ENCODE peak calls at places on chromosomes 11 and 22, in seven cellular contexts. H is CD8-positive, alpha-beta T cell; J is AG08395; X is GM04504; T is NCI-H1417 treated with DMSO at 0.1 percent for 48 hours; Z is activated T-cell treated with anti-CD3 and anti-CD28 coated beads, Interleukin-2, amount 50 U/mL, for 72 hours; D is kidney glomerular epithelial cell. E is an unnamed sample.
A peak's percentile ranks its signal among the peaks of the same experiment; 100 is the strongest.

GRCh38 chr11:62108017-62108750 is 15.6 kb upstream of the INCENP start:
- DNase-seq in H (peak; percentile 42), J (peak; percentile 60), X (no peak), T (peak; percentile 19), Z (peak; percentile 49), D (peak; percentile 40), E (peak; percentile 57)

GRCh38 chr22:47534150-47535133 is 772.0 kb downstream of the TBC1D22A start:
- DNase-seq in H (no peak), J (no peak), X (no peak), T (no peak), Z (no peak), D (no peak), E (no peak)

GRCh38 chr11:638616-639323 is 1.7 kb downstream of the DRD4 start:
- DNase-seq in H (no peak), J (no peak), X (no peak), T (no peak), Z (no peak), D (peak; percentile 38), E (no peak)

GRCh38 chr11:46333129-46333947 is 13.9 kb upstream of the DGKZ start:
- DNase-seq in H (peak; percentile 48), J (peak; percentile 24), X (no peak), T (no peak), Z (peak; percentile 49), D (no peak), E (no peak)

GRCh38 chr11:3164138-3164539 is 971 bp downstream of the OSBPL5 start:
- DNase-seq in H (no peak), J (no peak), X (no peak), T (no peak), Z (no peak), D (no peak), E (no peak)

GRCh38 chr11:57081356-57081755 is 92.6 kb downstream of the OR5AK2 start:
- DNase-seq in H (no peak), J (no peak), X (no peak), T (no peak), Z (no peak), D (no peak), E (no peak)

GRCh38 chr11:87331273-87331672 is 293.5 kb downstream of the TMEM135 start:
- DNase-seq in H (no peak), J (no peak), X (no peak), T (no peak), Z (no peak), D (no peak), E (no peak)

GRCh38 chr11:64562723-64563351 is 28.2 kb upstream of the SLC22A12 start:
- DNase-seq in H (no peak), J (no peak), X (no peak), T (no peak), Z (no peak), D (no peak), E (no peak)

GRCh38 chr22:29710193-29710592 is 9.6 kb upstream of the CABP7 start:
- DNase-seq in H (no peak), J (no peak), X (no peak), T (no peak), Z (no peak), D (no peak), E (no peak)

GRCh38 chr11:28223577-28223976 is 115.4 kb downstream of the METTL15 start:
- DNase-seq in H (no peak), J (no peak), X (no peak), T (no peak), Z (no peak), D (no peak), E (no peak)

GRCh38 chr22:33210129-33210784 is 152.1 kb upstream of the SYN3 start:
- DNase-seq in H (no peak), J (peak; percentile 76), X (no peak), T (peak; percentile 1), Z (peak; percentile 41), D (peak; percentile 27), E (no peak)

GRCh38 chr11:61532136-61533038 is 23.8 kb downstream of the LRRC10B start:
- DNase-seq in H (peak; percentile 32), J (peak; percentile 54), X (no peak), T (no peak), Z (peak; percentile 55), D (no peak), E (no peak)

GRCh38 chr11:65617136-65617850 is 1.7 kb downstream of the PCNX3 start:
- DNase-seq in H (no peak), J (no peak), X (no peak), T (no peak), Z (no peak), D (no peak), E (no peak)

GRCh38 chr11:23767576-23767975 is 729.3 kb upstream of the LUZP2 start:
- DNase-seq in H (no peak), J (no peak), X (no peak), T (no peak), Z (no peak), D (no peak), E (no peak)

GRCh38 chr11:118903204-118904015 is 19.7 kb downstream of the CXCR5 start:
- DNase-seq in H (no peak), J (no peak), X (no peak), T (no peak), Z (no peak), D (no peak), E (no peak)

E was measured in NCI-H446 treated with DMSO at 0.1 percent for 48 hours.